ENCODE peak calls at places on chromosomes 6 and 20, in six cellular contexts. One of them, this sample, is unnamed.

GRCh38 chr6:89834884-89835792 is 5.5 kb downstream of the CASP8AP2 start:
- DNase-seq in MM.1S: peak
- DNase-seq in GM23248: peak
- DNase-seq in SK-N-SH: no peak
- DNase-seq in neural progenitor cell: no peak
- DNase-seq in HCT116: no peak
- DNase-seq in this sample: no peak

GRCh38 chr6:44111434-44112417 is 15.5 kb downstream of the MRPL14 start:
- DNase-seq in GM23248: no peak
- DNase-seq in SK-N-SH: no peak
- DNase-seq in MM.1S: peak
- DNase-seq in neural progenitor cell: no peak
- DNase-seq in HCT116: no peak
- DNase-seq in this sample: no peak

GRCh38 chr20:57619053-57619831 is 984 bp downstream of the ZBP1 start:
- DNase-seq in GM23248: no peak
- DNase-seq in neural progenitor cell: no peak
- DNase-seq in SK-N-SH: no peak
- DNase-seq in HCT116: no peak
- DNase-seq in MM.1S: peak
- DNase-seq in this sample: no peak

GRCh38 chr6:108627692-108628565 is 67.2 kb downstream of the FOXO3 start:
- DNase-seq in SK-N-SH: no peak
- DNase-seq in MM.1S: no peak
- DNase-seq in HCT116: no peak
- DNase-seq in GM23248: peak
- DNase-seq in neural progenitor cell: no peak
- DNase-seq in this sample: peak

GRCh38 chr6:25279748-25280616 is 808 bp downstream of the CARMIL1 start:
- DNase-seq in HCT116: no peak
- DNase-seq in MM.1S: peak
- DNase-seq in SK-N-SH: peak
- DNase-seq in neural progenitor cell: peak
- DNase-seq in GM23248: peak
- DNase-seq in this sample: peak

GRCh38 chr20:33811763-33812672 is 870 bp downstream of the CHMP4B start:
- DNase-seq in neural progenitor cell: peak
- DNase-seq in HCT116: no peak
- DNase-seq in SK-N-SH: peak
- DNase-seq in MM.1S: peak
- DNase-seq in GM23248: peak
- DNase-seq in this sample: peak

GRCh38 chr6:121305957-121306607 is 28.2 kb downstream of the TBC1D32 start:
- DNase-seq in MM.1S: peak
- DNase-seq in GM23248: peak
- DNase-seq in SK-N-SH: peak
- DNase-seq in HCT116: peak
- DNase-seq in neural progenitor cell: peak
- DNase-seq in this sample: peak

GRCh38 chr6:157274116-157274470 is 49.2 kb downstream of the TMEM242 start:
- DNase-seq in neural progenitor cell: no peak
- DNase-seq in GM23248: peak
- DNase-seq in SK-N-SH: no peak
- DNase-seq in HCT116: no peak
- DNase-seq in MM.1S: no peak
- DNase-seq in this sample: no peak

GRCh38 chr20:59633646-59634045 is 29.3 kb downstream of the PHACTR3 start:
- DNase-seq in HCT116: no peak
- DNase-seq in GM23248: no peak
- DNase-seq in SK-N-SH: no peak
- DNase-seq in MM.1S: no peak
- DNase-seq in neural progenitor cell: no peak
- DNase-seq in this sample: no peak

GRCh38 chr6:128519931-128520435 is 416 bp downstream of the PTPRK start:
- DNase-seq in GM23248: peak
- DNase-seq in HCT116: no peak
- DNase-seq in MM.1S: peak
- DNase-seq in neural progenitor cell: no peak
- DNase-seq in SK-N-SH: peak
- DNase-seq in this sample: no peak

GRCh38 chr20:20297181-20297580 is 70.7 kb upstream of the INSM1 start:
- DNase-seq in MM.1S: no peak
- DNase-seq in SK-N-SH: no peak
- DNase-seq in HCT116: no peak
- DNase-seq in GM23248: no peak
- DNase-seq in neural progenitor cell: no peak
- DNase-seq in this sample: no peak

DNA sequence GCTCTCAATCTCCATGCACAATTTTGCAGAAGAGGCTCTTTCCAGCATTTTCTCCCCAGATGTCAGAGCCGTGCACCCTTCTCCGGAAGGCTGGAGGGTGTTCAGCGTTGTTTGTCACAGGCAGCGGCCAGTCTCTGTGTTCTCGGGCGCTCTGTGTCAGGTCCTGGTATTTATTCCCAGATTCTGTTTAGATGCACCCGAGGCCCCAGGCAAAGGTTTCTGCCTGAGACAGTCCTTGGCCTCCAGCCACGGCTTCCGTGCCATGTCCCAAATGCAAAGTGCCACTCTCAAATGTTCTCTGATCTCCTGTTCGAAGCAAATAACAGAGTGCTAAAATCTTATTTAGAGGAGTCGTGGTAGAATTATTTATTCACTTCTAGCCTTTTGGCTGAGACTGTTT is 140.3 kb upstream of the AGPAT4 start:
- DNase-seq in GM23248: no peak
- DNase-seq in MM.1S: no peak
- DNase-seq in HCT116: no peak
- DNase-seq in SK-N-SH: peak
- DNase-seq in neural progenitor cell: no peak
- DNase-seq in this sample: no peak
- TF ChIP-seq EZH2phosphoT487 in GM23248: no peak
- TF ChIP-seq EZH2phosphoT487 in MM.1S: no peak
- TF ChIP-seq EZH2phosphoT487 in HCT116: no peak
- TF ChIP-seq EZH2phosphoT487 in SK-N-SH: no peak
- TF ChIP-seq EZH2phosphoT487 in neural progenitor cell: no peak
- TF ChIP-seq EZH2phosphoT487 in this sample: no peak

DNA sequence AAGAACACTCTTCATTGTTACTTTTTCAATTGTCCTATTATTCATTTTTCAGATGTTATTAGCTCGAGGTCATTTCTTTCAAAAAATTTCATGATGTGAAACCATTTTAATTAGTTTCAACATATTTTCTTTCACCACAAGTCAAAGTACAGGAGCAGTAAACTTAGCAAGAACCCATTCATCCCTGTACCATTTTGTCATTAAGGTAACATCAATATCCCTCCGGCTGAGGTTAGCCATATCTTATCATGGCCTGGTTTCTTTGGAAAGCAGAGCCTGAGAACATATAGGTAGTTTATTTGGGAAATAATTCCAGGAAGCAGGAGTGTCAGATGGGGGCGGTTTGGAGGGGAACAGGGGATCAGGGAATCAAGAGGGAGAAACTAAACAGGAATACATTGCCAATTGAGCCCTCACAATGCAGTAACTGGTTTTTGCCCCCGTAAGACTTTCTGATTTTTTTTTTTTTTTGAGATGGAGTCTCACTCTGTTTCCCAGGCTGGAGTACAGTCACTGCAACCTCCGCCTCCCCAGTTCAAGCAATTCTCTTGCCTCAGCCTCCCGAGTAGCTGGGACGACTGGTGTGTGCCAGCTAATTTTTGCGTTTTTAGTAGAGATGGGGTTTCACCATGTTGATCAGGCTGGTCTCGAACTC is 83.7 kb downstream of the MKKS start:
- DNase-seq in neural progenitor cell: no peak
- DNase-seq in GM23248: no peak
- DNase-seq in SK-N-SH: no peak
- DNase-seq in HCT116: no peak
- DNase-seq in MM.1S: no peak
- DNase-seq in this sample: no peak
- H3K4me2 ChIP-seq in neural progenitor cell: no peak
- H3K4me2 ChIP-seq in GM23248: no peak
- H3K4me2 ChIP-seq in SK-N-SH: peak
- H3K4me2 ChIP-seq in HCT116: no peak
- H3K4me2 ChIP-seq in MM.1S: no peak
- H3K4me2 ChIP-seq in this sample: no peak

GRCh38 chr20:51345601-51346101 is 196.9 kb downstream of the NFATC2 start:
- DNase-seq in neural progenitor cell: no peak
- DNase-seq in HCT116: no peak
- DNase-seq in GM23248: peak
- DNase-seq in MM.1S: no peak
- DNase-seq in SK-N-SH: no peak
- DNase-seq in this sample: peak
- H3K9ac ChIP-seq in neural progenitor cell: no peak
- H3K9ac ChIP-seq in HCT116: no peak
- H3K9ac ChIP-seq in GM23248: peak
- H3K9ac ChIP-seq in MM.1S: no peak
- H3K9ac ChIP-seq in SK-N-SH: peak
- H3K9ac ChIP-seq in this sample: peak

DNA sequence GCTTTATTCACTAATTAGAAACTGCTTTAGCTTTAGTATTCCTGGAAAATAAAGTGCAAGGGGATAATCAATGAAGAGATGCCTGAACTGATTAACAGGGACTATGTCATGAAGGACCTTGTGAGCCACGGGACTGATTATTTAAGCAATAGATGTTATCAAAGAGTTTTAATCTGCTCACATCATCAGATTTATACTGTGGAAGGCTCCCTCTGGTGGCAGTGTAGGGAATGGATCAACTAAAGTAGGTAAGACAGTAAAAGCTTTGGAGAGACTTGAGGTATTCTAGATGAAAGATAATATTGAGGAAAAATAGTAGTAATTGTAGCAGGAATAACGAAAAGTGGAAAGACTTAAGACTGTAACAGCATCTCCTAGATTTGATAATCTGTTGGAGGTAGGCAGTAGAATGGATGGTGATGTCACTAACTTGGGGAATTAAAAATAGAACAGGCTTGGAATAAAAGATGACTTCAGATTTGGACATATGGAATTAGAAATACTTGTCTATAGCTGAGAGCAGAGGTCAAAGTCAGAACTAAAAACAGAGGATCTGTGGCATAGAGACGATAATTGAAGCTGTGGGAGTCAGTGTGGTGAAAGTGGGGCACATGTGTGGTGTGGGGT is 80.3 kb upstream of the HTR1E start:
- DNase-seq in HCT116: peak
- DNase-seq in SK-N-SH: peak
- DNase-seq in MM.1S: peak
- DNase-seq in GM23248: peak
- DNase-seq in neural progenitor cell: peak
- DNase-seq in this sample: peak
- TF ChIP-seq EZH2phosphoT487 in HCT116: no peak
- TF ChIP-seq EZH2phosphoT487 in SK-N-SH: no peak
- TF ChIP-seq EZH2phosphoT487 in MM.1S: no peak
- TF ChIP-seq EZH2phosphoT487 in GM23248: no peak
- TF ChIP-seq EZH2phosphoT487 in neural progenitor cell: no peak
- TF ChIP-seq EZH2phosphoT487 in this sample: no peak

GRCh38 chr6:55756711-55757110 is 118.7 kb downstream of the BMP5 start:
- DNase-seq in MM.1S: no peak
- DNase-seq in neural progenitor cell: no peak
- DNase-seq in HCT116: no peak
- DNase-seq in SK-N-SH: no peak
- DNase-seq in GM23248: no peak
- DNase-seq in this sample: no peak

DNA sequence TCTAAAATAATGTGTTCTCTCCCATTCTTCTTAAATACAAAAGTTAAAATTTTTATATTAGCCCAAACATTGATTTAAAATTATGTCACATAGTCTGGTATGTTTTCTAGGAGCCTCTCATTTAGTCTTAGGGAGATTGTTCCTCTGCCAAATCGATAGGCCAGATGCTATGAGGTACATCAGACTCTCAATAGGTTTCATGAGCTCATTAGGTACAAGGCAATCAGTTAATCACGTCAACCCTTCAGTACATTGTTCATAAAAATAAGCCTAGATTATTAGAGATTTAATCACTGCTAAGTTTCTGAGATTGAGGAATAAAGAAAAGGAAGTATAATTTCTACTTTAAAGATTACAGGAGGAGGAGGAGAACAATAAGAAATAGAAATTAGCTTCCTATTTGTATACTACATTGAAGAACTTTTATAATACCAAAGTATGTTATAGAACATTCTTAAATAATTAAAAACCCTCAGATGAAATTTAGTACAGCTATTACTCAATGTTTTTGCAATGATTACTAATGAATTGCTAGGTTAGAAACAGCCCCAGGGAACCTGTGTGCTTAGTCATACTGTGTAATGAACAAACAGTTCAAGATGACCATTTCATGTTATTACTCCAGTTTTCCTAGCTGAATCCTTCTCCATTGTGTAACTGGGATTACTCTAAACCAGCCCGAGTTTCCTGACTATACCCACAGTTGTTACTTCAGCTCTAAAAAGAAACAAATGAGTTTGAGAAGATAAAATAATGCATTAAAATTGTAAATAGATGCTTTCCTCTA is 117.0 kb downstream of the BMP5 start:
- DNase-seq in neural progenitor cell: no peak
- DNase-seq in GM23248: peak
- DNase-seq in HCT116: no peak
- DNase-seq in SK-N-SH: no peak
- DNase-seq in MM.1S: no peak
- DNase-seq in this sample: peak
- H3K4me2 ChIP-seq in neural progenitor cell: no peak
- H3K4me2 ChIP-seq in GM23248: peak
- H3K4me2 ChIP-seq in HCT116: no peak
- H3K4me2 ChIP-seq in SK-N-SH: no peak
- H3K4me2 ChIP-seq in MM.1S: no peak
- H3K4me2 ChIP-seq in this sample: peak

GRCh38 chr6:140320799-140321099 is 946.3 kb upstream of the CITED2 start:
- DNase-seq in MM.1S: no peak
- DNase-seq in SK-N-SH: no peak
- DNase-seq in GM23248: no peak
- DNase-seq in HCT116: no peak
- DNase-seq in neural progenitor cell: no peak
- DNase-seq in this sample: no peak
- H3K9ac ChIP-seq in MM.1S: no peak
- H3K9ac ChIP-seq in SK-N-SH: no peak
- H3K9ac ChIP-seq in GM23248: no peak
- H3K9ac ChIP-seq in HCT116: no peak
- H3K9ac ChIP-seq in neural progenitor cell: no peak
- H3K9ac ChIP-seq in this sample: no peak